ENCODE peak calls at places on chromosomes 11 and 22, in four cellular contexts. P, H, D and C are unnamed samples.

GRCh38 chr11:46290598-46291309 is 13.3 kb downstream of the CREB3L1 start:
- DNase-seq in P (peak; percentile 94), H (peak; percentile 79), D (peak; percentile 62), C (peak; percentile 87)

GRCh38 chr22:48938741-48939140 is 888.9 kb downstream of the BRD1 start:
- DNase-seq in H (peak; percentile 13), D (no peak), P (no peak), C (no peak)

GRCh38 chr11:77411238-77411637 is 62.7 kb downstream of the PAK1 start:
- DNase-seq in D (peak; percentile 13), H (no peak), P (peak; percentile 11), C (no peak)

GRCh38 chr22:30290679-30291333 is 1.5 kb upstream of the CASTOR1 start:
- DNase-seq in P (peak; percentile 56), D (peak; percentile 84), H (peak; percentile 91), C (no peak)

GRCh38 chr22:20264614-20265452 is 3.3 kb downstream of the RTN4R start:
- DNase-seq in D (peak; percentile 35), P (no peak), H (no peak), C (no peak)

GRCh38 chr22:46542011-46542985 is 4.9 kb upstream of the CELSR1 start:
- DNase-seq in P (peak; percentile 47), D (peak; percentile 76), H (peak; percentile 80), C (no peak)

GRCh38 chr11:130715085-130715932 is 201.0 kb downstream of the SNX19 start:
- DNase-seq in H (no peak), P (no peak), D (no peak), C (no peak)

GRCh38 chr22:43832393-43833265 is 20.5 kb upstream of the EFCAB6 start:
- DNase-seq in D (no peak), H (no peak), P (no peak), C (no peak)

GRCh38 chr11:9264381-9265210 is 554 bp downstream of the DENND5A start:
- DNase-seq in H (peak; percentile 47), D (peak; percentile 47), P (peak; percentile 71), C (no peak)

GRCh38 chr11:9263840-9264380 is 1.2 kb downstream of the DENND5A start:
- DNase-seq in P (no peak), D (no peak), H (no peak), C (no peak)

GRCh38 chr11:9265211-9266131 is at the start of gene DENND5A:
- DNase-seq in H (peak; percentile 82), D (peak; percentile 86), P (peak; percentile 70), C (no peak)

GRCh38 chr11:9266132-9266736 is 1.1 kb upstream of the DENND5A start:
- DNase-seq in D (peak; percentile 31), H (no peak), P (no peak), C (no peak)

GRCh38 chr11:9260182-9261146 is 4.7 kb downstream of the DENND5A start:
- DNase-seq in P (no peak), H (peak; percentile 17), D (no peak), C (no peak)
- TF ChIP-seq CTCF in P (peak; percentile 23), H (no peak), D (no peak), C (peak; percentile 20)

DNA sequence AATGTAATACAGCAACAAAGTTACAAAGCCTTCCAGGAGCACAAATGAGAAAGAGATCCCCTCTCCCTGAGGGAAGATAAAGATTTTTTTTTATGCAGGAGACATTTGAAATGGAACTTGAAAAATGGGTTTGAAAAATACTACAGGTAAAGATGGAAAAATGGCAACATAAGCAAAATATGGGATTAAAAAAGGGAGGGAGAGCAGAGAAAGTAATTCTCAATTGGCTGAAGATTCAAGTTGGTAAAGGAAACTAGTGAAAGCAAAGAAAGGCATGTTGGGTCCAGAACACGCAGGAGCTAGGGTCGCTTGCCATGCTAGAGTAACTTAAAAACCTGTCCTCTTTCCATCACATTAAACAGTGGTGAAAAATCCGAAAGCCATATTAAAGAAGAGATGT is 1.5 kb downstream of the ZW10 start:
- DNase-seq in H (no peak), P (no peak), D (no peak), C (no peak)
- H3K4me3 ChIP-seq in H (no peak overlapping the region), P (no peak overlapping the region), D (no peak overlapping the region), C (no peak overlapping the region)

GRCh38 chr22:39423976-39424375 is 24.4 kb downstream of the TAB1 start:
- DNase-seq in D (no peak), H (no peak), P (no peak), C (no peak)
- H3K36me3 ChIP-seq in D (peaks cover 13% of the 10 kb centered on the region), H (peaks cover 96% of the 10 kb centered on the region), P (peaks cover 27% of the 10 kb centered on the region), C (peaks cover 4% of the 10 kb centered on the region)

DNA sequence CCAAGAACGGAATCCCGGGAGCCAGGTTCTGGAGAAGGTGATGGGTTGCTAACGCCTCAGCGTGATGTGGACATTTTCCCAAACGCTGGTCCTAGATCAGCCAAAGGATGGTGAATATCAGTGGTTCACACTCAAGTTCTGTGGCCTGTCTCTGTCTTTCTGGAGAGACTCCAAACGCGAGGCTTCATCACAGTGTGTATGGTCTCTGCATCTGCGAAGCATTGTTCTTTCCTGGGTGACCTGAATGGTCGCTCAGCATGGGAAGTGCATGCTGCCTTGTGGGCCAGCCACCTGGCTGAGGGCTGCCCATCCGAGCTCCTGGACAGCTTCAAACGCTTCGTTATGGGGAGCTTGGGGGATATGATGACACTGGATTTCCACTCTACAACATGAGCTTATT is 810.0 kb downstream of the TBC1D22A start:
- DNase-seq in D (no peak), P (no peak), H (no peak), C (no peak)
- TF ChIP-seq CTCF in D (no peak), P (no peak), H (no peak), C (no peak)

GRCh38 chr11:107856981-107857517 is 1.5 kb downstream of the SLC35F2 start:
- DNase-seq in H (no peak), P (no peak), D (no peak), C (no peak)

GRCh38 chr11:107857550-107858216 is 904 bp downstream of the SLC35F2 start:
- DNase-seq in D (no peak), P (peak; percentile 7), H (no peak), C (no peak)

GRCh38 chr11:107859459-107860239 is 1.1 kb upstream of the SLC35F2 start:
- DNase-seq in D (peak; percentile 24), P (no peak), H (peak; percentile 53), C (no peak)

GRCh38 chr11:107858217-107859070 is at the start of gene SLC35F2:
- DNase-seq in D (peak; percentile 70), H (peak; percentile 78), P (peak; percentile 42), C (peak; percentile 48)

GRCh38 chr11:107856180-107856980 is 2.2 kb downstream of the SLC35F2 start:
- DNase-seq in H (no peak), D (no peak), P (no peak), C (no peak)
- H3K4me3 ChIP-seq in H (peak overlapping the region; percentile 75), D (no peak overlapping the region), P (no peak overlapping the region), C (peak overlapping the region; percentile 95)

GRCh38 chr11:19808076-19808911 is 95.7 kb downstream of the NAV2 start:
- DNase-seq in H (no peak), P (no peak), D (no peak), C (no peak)
- H3K36me3 ChIP-seq in H (no peaks in the 10 kb centered on the region), P (no peaks in the 10 kb centered on the region), D (no peaks in the 10 kb centered on the region), C (no peaks in the 10 kb centered on the region)

GRCh38 chr11:59142530-59143507 is at the start of gene FAM111A:
- DNase-seq in D (peak; percentile 87), P (peak; percentile 86), H (peak; percentile 92), C (peak; percentile 82)
- TF ChIP-seq CTCF in D (no peak), P (peak; percentile 59), H (no peak), C (peak; percentile 43)

GRCh38 chr11:120168960-120169681 is 31.2 kb upstream of the TRIM29 start:
- DNase-seq in D (peak; percentile 83), H (peak; percentile 75), P (peak; percentile 42), C (no peak)
- H3K4me3 ChIP-seq in D (peak overlapping the region; percentile 43), H (peak overlapping the region; percentile 46), P (peak overlapping the region; percentile 52), C (peak overlapping the region; percentile 33)